ENCODE peak calls at places on chromosomes 6 and 20, in five cellular contexts. One of them, this sample, is unnamed.

GRCh38 chr20:56187791-56188190 is 60.7 kb upstream of the MC3R start:
- DNase-seq in cardiac muscle cell: no peak
- DNase-seq in A549: peak
- DNase-seq in A673: peak
- DNase-seq in HFF-Myc: no peak
- DNase-seq in this sample: no peak

GRCh38 chr6:42279144-42279781 is 61.6 kb upstream of the MRPS10 start:
- DNase-seq in cardiac muscle cell: peak
- DNase-seq in A549: peak
- DNase-seq in A673: no peak
- DNase-seq in HFF-Myc: no peak
- DNase-seq in this sample: peak

GRCh38 chr6:147738516-147739187 is 230.2 kb downstream of the SAMD5 start:
- DNase-seq in A673: no peak
- DNase-seq in HFF-Myc: no peak
- DNase-seq in A549: no peak
- DNase-seq in cardiac muscle cell: peak
- DNase-seq in this sample: peak

GRCh38 chr6:43943099-43943766 is 173.2 kb downstream of the VEGFA start:
- DNase-seq in A673: no peak
- DNase-seq in cardiac muscle cell: no peak
- DNase-seq in HFF-Myc: no peak
- DNase-seq in A549: no peak
- DNase-seq in this sample: no peak

GRCh38 chr6:135496805-135497411 is 632 bp downstream of the AHI1 start:
- DNase-seq in A549: no peak
- DNase-seq in HFF-Myc: no peak
- DNase-seq in cardiac muscle cell: no peak
- DNase-seq in A673: peak
- DNase-seq in this sample: peak

GRCh38 chr6:14458669-14459266 is 341.2 kb downstream of the CD83 start:
- DNase-seq in A549: peak
- DNase-seq in HFF-Myc: peak
- DNase-seq in cardiac muscle cell: peak
- DNase-seq in A673: peak
- DNase-seq in this sample: peak

GRCh38 chr6:67679566-67680296 is 955.4 kb upstream of the ADGRB3 start:
- DNase-seq in cardiac muscle cell: no peak
- DNase-seq in A673: no peak
- DNase-seq in A549: no peak
- DNase-seq in HFF-Myc: no peak
- DNase-seq in this sample: no peak

GRCh38 chr6:35776364-35777215 is at the start of gene CLPSL2:
- DNase-seq in cardiac muscle cell: peak
- DNase-seq in A673: no peak
- DNase-seq in A549: no peak
- DNase-seq in HFF-Myc: no peak
- DNase-seq in this sample: no peak

GRCh38 chr20:14069796-14070195 is 74.5 kb downstream of the MACROD2 start:
- DNase-seq in A549: no peak
- DNase-seq in cardiac muscle cell: no peak
- DNase-seq in A673: no peak
- DNase-seq in HFF-Myc: no peak
- DNase-seq in this sample: no peak

GRCh38 chr6:118284736-118285360 is 263.2 kb upstream of the PLN start:
- DNase-seq in A673: no peak
- DNase-seq in cardiac muscle cell: peak
- DNase-seq in A549: no peak
- DNase-seq in HFF-Myc: no peak
- DNase-seq in this sample: peak

GRCh38 chr20:8722277-8722928 is 346.5 kb upstream of the PLCB4 start:
- DNase-seq in A549: peak
- DNase-seq in HFF-Myc: peak
- DNase-seq in A673: peak
- DNase-seq in cardiac muscle cell: peak
- DNase-seq in this sample: peak

GRCh38 chr20:10848810-10849370 is 175.1 kb upstream of the JAG1 start:
- DNase-seq in cardiac muscle cell: peak
- DNase-seq in HFF-Myc: peak
- DNase-seq in A549: peak
- DNase-seq in A673: peak
- DNase-seq in this sample: peak

GRCh38 chr6:108960601-108961000 is 112.4 kb downstream of the ARMC2 start:
- DNase-seq in A673: no peak
- DNase-seq in cardiac muscle cell: peak
- DNase-seq in HFF-Myc: no peak
- DNase-seq in A549: no peak
- DNase-seq in this sample: peak

GRCh38 chr6:107704377-107705013 is 119.6 kb downstream of the SCML4 start:
- DNase-seq in A549: peak
- DNase-seq in cardiac muscle cell: peak
- DNase-seq in A673: peak
- DNase-seq in HFF-Myc: no peak
- DNase-seq in this sample: peak

GRCh38 chr20:51978081-51978501 is 175.8 kb upstream of the SALL4 start:
- DNase-seq in cardiac muscle cell: no peak
- DNase-seq in A673: no peak
- DNase-seq in A549: no peak
- DNase-seq in HFF-Myc: no peak
- DNase-seq in this sample: no peak

GRCh38 chr6:151147118-151147832 is 92.5 kb upstream of the AKAP12 start:
- DNase-seq in A673: no peak
- DNase-seq in cardiac muscle cell: peak
- DNase-seq in A549: no peak
- DNase-seq in HFF-Myc: no peak
- DNase-seq in this sample: peak

GRCh38 chr6:44088827-44089590 is 38.2 kb downstream of the MRPL14 start:
- DNase-seq in A673: no peak
- DNase-seq in HFF-Myc: no peak
- DNase-seq in A549: no peak
- DNase-seq in cardiac muscle cell: no peak
- DNase-seq in this sample: no peak

GRCh38 chr20:23966927-23967615 is 21.5 kb downstream of the GGTLC1 start:
- DNase-seq in A549: no peak
- DNase-seq in A673: no peak
- DNase-seq in cardiac muscle cell: no peak
- DNase-seq in HFF-Myc: no peak
- DNase-seq in this sample: no peak

GRCh38 chr6:114740547-114740946 is 397.7 kb upstream of the HS3ST5 start:
- DNase-seq in A673: no peak
- DNase-seq in A549: no peak
- DNase-seq in HFF-Myc: no peak
- DNase-seq in cardiac muscle cell: no peak
- DNase-seq in this sample: no peak

GRCh38 chr6:149888659-149889058 is 9.3 kb downstream of the RAET1E start:
- DNase-seq in HFF-Myc: no peak
- DNase-seq in A549: peak
- DNase-seq in cardiac muscle cell: no peak
- DNase-seq in A673: no peak
- DNase-seq in this sample: peak

DNA sequence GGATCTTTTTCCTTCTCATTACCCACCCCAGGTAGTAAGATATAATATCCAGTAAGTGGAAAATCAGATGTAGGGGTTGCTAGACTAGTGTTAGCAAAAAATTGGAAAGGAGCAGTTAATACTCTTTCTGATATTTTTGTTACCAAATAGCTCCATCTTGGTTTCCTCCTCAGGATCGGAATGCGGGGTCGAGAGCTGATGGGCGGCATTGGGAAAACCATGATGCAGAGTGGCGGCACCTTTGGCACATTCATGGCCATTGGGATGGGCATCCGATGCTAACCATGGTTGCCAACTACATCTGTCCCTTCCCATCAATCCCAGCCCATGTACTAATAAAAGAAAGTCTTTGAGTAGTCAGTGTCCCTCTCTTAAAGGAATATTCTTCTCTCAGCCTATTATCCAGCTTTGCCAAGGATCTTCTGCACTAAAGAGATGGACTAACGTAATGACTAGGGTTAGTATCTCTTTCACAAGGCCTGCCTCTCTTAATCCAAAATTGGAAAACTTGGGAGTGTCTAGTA is 1.5 kb downstream of the ROMO1 start:
- DNase-seq in HFF-Myc: no peak
- DNase-seq in A673: no peak
- DNase-seq in A549: no peak
- DNase-seq in cardiac muscle cell: no peak
- DNase-seq in this sample: no peak
- H3K4me3 ChIP-seq in HFF-Myc: peak
- H3K4me3 ChIP-seq in A673: peak
- H3K4me3 ChIP-seq in A549: peak
- H3K4me3 ChIP-seq in cardiac muscle cell: no peak
- H3K4me3 ChIP-seq in this sample: peak

GRCh38 chr6:3341467-3341866 is 82.7 kb downstream of the PSMG4 start:
- DNase-seq in cardiac muscle cell: peak
- DNase-seq in A549: no peak
- DNase-seq in HFF-Myc: no peak
- DNase-seq in A673: peak
- DNase-seq in this sample: peak
- H3K4me3 ChIP-seq in cardiac muscle cell: no peak
- H3K4me3 ChIP-seq in A549: no peak
- H3K4me3 ChIP-seq in HFF-Myc: no peak
- H3K4me3 ChIP-seq in A673: no peak
- H3K4me3 ChIP-seq in this sample: no peak

GRCh38 chr6:16136536-16137450 is 7.9 kb downstream of the MYLIP start:
- DNase-seq in HFF-Myc: peak
- DNase-seq in cardiac muscle cell: peak
- DNase-seq in A673: no peak
- DNase-seq in A549: peak
- DNase-seq in this sample: peak
- H3K4me3 ChIP-seq in HFF-Myc: no peak
- H3K4me3 ChIP-seq in cardiac muscle cell: no peak
- H3K4me3 ChIP-seq in A673: no peak
- H3K4me3 ChIP-seq in A549: no peak
- H3K4me3 ChIP-seq in this sample: no peak

GRCh38 chr6:92962846-92963245 is 456.5 kb downstream of the EPHA7 start:
- DNase-seq in A549: no peak
- DNase-seq in HFF-Myc: no peak
- DNase-seq in A673: no peak
- DNase-seq in cardiac muscle cell: no peak
- DNase-seq in this sample: no peak
- H3K4me3 ChIP-seq in A549: no peak
- H3K4me3 ChIP-seq in HFF-Myc: no peak
- H3K4me3 ChIP-seq in A673: no peak
- H3K4me3 ChIP-seq in cardiac muscle cell: no peak
- H3K4me3 ChIP-seq in this sample: no peak

DNA sequence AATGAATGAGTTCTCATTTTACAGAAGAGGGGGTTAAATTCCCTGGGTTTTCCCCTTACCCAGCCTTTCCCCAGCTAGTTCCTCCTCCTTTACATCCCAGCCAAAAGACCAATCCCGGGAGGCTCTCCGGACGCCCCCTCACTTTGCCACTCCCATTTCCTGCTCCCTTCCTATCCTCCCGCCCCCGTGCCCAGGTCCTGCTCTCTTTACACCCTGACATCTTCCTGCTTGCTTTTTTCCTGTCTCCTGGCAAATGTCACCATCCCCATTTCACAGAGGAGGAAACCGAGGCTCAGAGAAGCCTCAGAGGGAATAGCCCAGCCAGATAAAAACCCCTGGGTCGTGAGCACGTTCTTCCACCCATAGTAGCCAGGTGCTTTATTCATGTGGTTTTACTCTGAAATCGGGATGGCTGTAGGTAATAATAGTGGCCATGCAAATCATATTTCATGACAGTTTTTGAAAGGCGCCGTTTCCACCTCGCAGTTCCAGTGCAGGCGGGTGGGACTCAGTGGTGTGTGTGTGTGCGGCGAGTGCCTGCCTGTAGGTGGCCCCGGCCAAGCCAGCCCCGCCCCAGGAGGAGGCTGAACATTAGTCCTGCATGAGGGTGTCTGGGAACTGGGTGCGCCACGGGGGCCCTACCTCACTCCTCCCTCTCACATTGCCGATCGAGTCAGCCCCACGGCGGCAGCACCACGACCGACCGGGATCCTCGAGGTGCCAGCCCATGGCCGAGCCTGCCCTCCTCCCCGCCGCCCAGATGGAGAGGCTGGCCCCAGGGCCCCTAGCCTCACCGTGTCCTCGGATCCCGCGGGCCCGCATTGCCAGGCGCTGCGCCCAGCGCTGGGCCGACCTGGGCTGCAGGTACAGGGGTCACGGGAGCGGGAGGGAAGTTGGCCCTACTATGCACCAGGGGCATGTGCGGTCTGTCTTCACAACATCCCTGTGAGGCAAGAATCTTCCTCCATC is at the start of gene ARHGAP40:
- DNase-seq in A549: no peak
- DNase-seq in cardiac muscle cell: no peak
- DNase-seq in HFF-Myc: no peak
- DNase-seq in A673: peak
- DNase-seq in this sample: no peak
- H3K4me3 ChIP-seq in A549: no peak
- H3K4me3 ChIP-seq in cardiac muscle cell: no peak
- H3K4me3 ChIP-seq in HFF-Myc: peak
- H3K4me3 ChIP-seq in A673: no peak
- H3K4me3 ChIP-seq in this sample: no peak

GRCh38 chr6:63637865-63638445 is 2.4 kb downstream of the PHF3 start:
- DNase-seq in cardiac muscle cell: peak
- DNase-seq in A549: no peak
- DNase-seq in A673: peak
- DNase-seq in HFF-Myc: no peak
- DNase-seq in this sample: no peak
- H3K4me3 ChIP-seq in cardiac muscle cell: peak
- H3K4me3 ChIP-seq in A549: peak
- H3K4me3 ChIP-seq in A673: peak
- H3K4me3 ChIP-seq in HFF-Myc: peak
- H3K4me3 ChIP-seq in this sample: no peak

GRCh38 chr20:64037498-64038213 is 1.7 kb downstream of the C20orf204 start:
- DNase-seq in HFF-Myc: no peak
- DNase-seq in A673: no peak
- DNase-seq in cardiac muscle cell: no peak
- DNase-seq in A549: no peak
- DNase-seq in this sample: no peak
- H3K4me3 ChIP-seq in HFF-Myc: no peak
- H3K4me3 ChIP-seq in A673: no peak
- H3K4me3 ChIP-seq in cardiac muscle cell: no peak
- H3K4me3 ChIP-seq in A549: peak
- H3K4me3 ChIP-seq in this sample: no peak

GRCh38 chr20:50794181-50794845 is 548 bp upstream of the BCAS4 start:
- DNase-seq in cardiac muscle cell: no peak
- DNase-seq in A549: no peak
- DNase-seq in A673: peak
- DNase-seq in HFF-Myc: no peak
- DNase-seq in this sample: no peak
- H3K4me3 ChIP-seq in cardiac muscle cell: no peak
- H3K4me3 ChIP-seq in A549: peak
- H3K4me3 ChIP-seq in A673: peak
- H3K4me3 ChIP-seq in HFF-Myc: peak
- H3K4me3 ChIP-seq in this sample: peak

This sample was measured in cardiac fibroblast.